ENCODE peak calls at places on chromosomes 6 and 20, in five cellular contexts. H is DMS53, Z is iPS-NIHi11, R is iPS DF 19.7, J is esophagus muscularis mucosa. P is an unnamed sample.

GRCh38 chr6:30685977-30686907 is at the start of gene PPP1R18:
- DNase-seq in H (peak; percentile 77), Z (peak; percentile 73), R (no peak), J (peak; percentile 95), P (peak; percentile 59)

GRCh38 chr20:54860716-54861115 is 385.3 kb downstream of the DOK5 start:
- DNase-seq in H (no peak), Z (no peak), R (no peak), J (no peak), P (no peak)

GRCh38 chr6:138814179-138814834 is 18.4 kb downstream of the ECT2L start:
- DNase-seq in H (peak; percentile 28), Z (no peak), R (no peak), J (no peak), P (no peak)

GRCh38 chr6:105369145-105369544 is 33.7 kb downstream of the PREP start:
- DNase-seq in H (no peak), Z (no peak), R (no peak), J (no peak), P (no peak)

GRCh38 chr20:45223136-45223535 is 2.0 kb downstream of the SEMG2 start:
- DNase-seq in H (no peak), Z (no peak), R (no peak), J (no peak), P (no peak)

GRCh38 chr6:38058022-38058421 is 238.5 kb downstream of the ZFAND3 start:
- DNase-seq in H (peak; percentile 46), Z (no peak), R (no peak), J (no peak), P (no peak)

GRCh38 chr20:54200487-54201267 is 7.2 kb upstream of the PFDN4 start:
- DNase-seq in H (peak; percentile 88), Z (no peak), R (no peak), J (peak; percentile 53), P (no peak)

GRCh38 chr20:11502668-11503067 is 415.0 kb upstream of the BTBD3 start:
- DNase-seq in H (no peak), Z (no peak), R (no peak), J (no peak), P (no peak)

GRCh38 chr6:36722879-36723278 is 25.3 kb downstream of the RAB44 start:
- DNase-seq in H (peak; percentile 12), Z (no peak), R (no peak), J (no peak), P (no peak)

GRCh38 chr6:4446982-4447381 is 311.6 kb upstream of the ECI2 start:
- DNase-seq in H (no peak), Z (no peak), R (no peak), J (peak; percentile 45), P (no peak)

GRCh38 chr6:15527838-15528617 is 134.8 kb downstream of the DTNBP1 start:
- DNase-seq in H (no peak), Z (no peak), R (no peak), J (no peak), P (no peak)

GRCh38 chr6:44062771-44063560 is 64.3 kb downstream of the MRPL14 start:
- DNase-seq in H (no peak), Z (peak; percentile 81), R (no peak), J (no peak), P (peak; percentile 92)

GRCh38 chr6:148203970-148204369 is 138.7 kb upstream of the SASH1 start:
- DNase-seq in H (no peak), Z (no peak), R (no peak), J (no peak), P (no peak)

GRCh38 chr6:43054206-43054943 is 724 bp upstream of the CUL7 start:
- DNase-seq in H (peak; percentile 59), Z (no peak), R (no peak), J (no peak), P (no peak)

GRCh38 chr6:2035046-2035445 is 210.4 kb downstream of the GMDS start:
- DNase-seq in H (peak; percentile 76), Z (no peak), R (no peak), J (no peak), P (no peak)

GRCh38 chr20:50055524-50056083 is 57.3 kb downstream of the UBE2V1 start:
- DNase-seq in H (no peak), Z (no peak), R (no peak), J (no peak), P (no peak)

GRCh38 chr6:163525926-163526325 is 111.4 kb downstream of the QKI start:
- DNase-seq in H (no peak), Z (no peak), R (no peak), J (no peak), P (no peak)

GRCh38 chr6:32553037-32553742 is 23.1 kb upstream of the HLA-DRB5 start:
- DNase-seq in H (peak; percentile 47), Z (no peak), R (no peak), J (no peak), P (no peak)

GRCh38 chr20:44615876-44616603 is 33.7 kb downstream of the PKIG start:
- DNase-seq in H (no peak), Z (no peak), R (no peak), J (no peak), P (no peak)

GRCh38 chr20:43530321-43531090 is 23.0 kb downstream of the L3MBTL1 start:
- DNase-seq in H (peak; percentile 41), Z (no peak), R (no peak), J (no peak), P (no peak)

GRCh38 chr20:33689973-33690372 is 3.8 kb upstream of the E2F1 start:
- DNase-seq in H (peak; percentile 68), Z (no peak), R (no peak), J (no peak), P (no peak)

GRCh38 chr6:32252326-32253009 is 28.6 kb upstream of the NOTCH4 start:
- DNase-seq in H (no peak), Z (no peak), R (no peak), J (no peak), P (no peak)

GRCh38 chr6:156976144-156977088 is 199.2 kb downstream of the ARID1B start:
- DNase-seq in H (peak; percentile 70), Z (no peak), R (no peak), J (no peak), P (no peak)

GRCh38 chr6:86969573-86969972 is 32.2 kb downstream of the HTR1E start:
- DNase-seq in H (no peak), Z (no peak), R (no peak), J (no peak), P (no peak)

GRCh38 chr20:641516-641913 is 11.5 kb downstream of the SRXN1 start:
- DNase-seq in H (peak; percentile 74), Z (peak; percentile 57), R (no peak), J (no peak), P (peak; percentile 36)

GRCh38 chr6:127481081-127481480 is 21.9 kb upstream of the KIAA0408 start:
- DNase-seq in H (no peak), Z (no peak), R (no peak), J (no peak), P (no peak)

GRCh38 chr20:45495438-45495985 is 19.9 kb downstream of the SPINT3 start:
- DNase-seq in H (no peak), Z (no peak), R (no peak), J (no peak), P (no peak)

GRCh38 chr6:161598896-161599295 is 325.0 kb upstream of the AGPAT4 start:
- DNase-seq in H (no peak), Z (no peak), R (no peak), J (no peak), P (no peak)

GRCh38 chr6:151763303-151763702 is 44.2 kb upstream of the ESR1 start:
- DNase-seq in H (peak; percentile 49), Z (no peak), R (no peak), J (no peak), P (no peak)

GRCh38 chr6:63975685-63976084 is 340.1 kb downstream of the PHF3 start:
- DNase-seq in H (no peak), Z (no peak), R (no peak), J (no peak), P (no peak)

GRCh38 chr6:160139420-160139851 is 17.8 kb downstream of the SLC22A1 start:
- DNase-seq in H (no peak), Z (no peak), R (no peak), J (peak; percentile 74), P (no peak)

GRCh38 chr20:14189794-14190402 is 147.5 kb downstream of the FLRT3 start:
- DNase-seq in H (peak; percentile 69), Z (peak; percentile 10), R (no peak), J (no peak), P (no peak)

GRCh38 chr6:133184798-133185380 is 56.3 kb upstream of the EYA4 start:
- DNase-seq in H (peak; percentile 45), Z (no peak), R (no peak), J (no peak), P (no peak)

GRCh38 chr6:153172815-153173214 is 41.7 kb upstream of the RGS17 start:
- DNase-seq in H (peak; percentile 59), Z (no peak), R (no peak), J (no peak), P (no peak)

GRCh38 chr6:77457720-77458349 is 5.5 kb downstream of the HTR1B start:
- DNase-seq in H (peak; percentile 81), Z (peak; percentile 67), R (peak; percentile 82), J (no peak), P (peak; percentile 85)

GRCh38 chr20:24696396-24696795 is 227.0 kb downstream of the SYNDIG1 start:
- DNase-seq in H (no peak), Z (no peak), R (no peak), J (peak; percentile 66), P (no peak)

GRCh38 chr6:167742719-167743303 is 83.9 kb upstream of the AFDN start:
- DNase-seq in H (no peak), Z (no peak), R (peak; percentile 30), J (no peak), P (no peak)

GRCh38 chr20:635609-636338 is 17.2 kb downstream of the SRXN1 start:
- DNase-seq in H (peak; percentile 32), Z (no peak), R (no peak), J (no peak), P (no peak)

GRCh38 chr20:45968801-45969711 is 2.9 kb downstream of the ZNF335 start:
- DNase-seq in H (no peak), Z (no peak), R (no peak), J (no peak), P (no peak)